ENCODE peak calls at places on chromosome 12, in ten cellular contexts. P is foreskin fibroblast, L is heart left ventricle, M is AG09309, F is cardiac fibroblast, G is GM23338, T is stomach, R is HCT116, I is NB4, X is keratinocyte. K is an unnamed sample.

GRCh38 chr12:79381246-79382208 is 309.2 kb downstream of the PAWR start:
- DNase-seq in P (no peak), L (no peak), M (no peak), F (no peak), G (peak), T (no peak), R (no peak), I (no peak), X (no peak), K (no peak)

GRCh38 chr12:13347241-13348043 is 150.9 kb downstream of the EMP1 start:
- DNase-seq in P (peak), L (no peak), M (peak), F (peak), G (no peak), T (no peak), R (peak), I (peak), X (no peak), K (peak)

GRCh38 chr12:104006929-104007328 is 41.3 kb downstream of the TDG start:
- DNase-seq in P (peak), L (no peak), M (peak), F (peak), G (no peak), T (no peak), R (no peak), I (no peak), X (peak), K (peak)

GRCh38 chr12:39467432-39467870 is 24.5 kb upstream of the KIF21A start:
- DNase-seq in P (no peak), L (no peak), M (no peak), F (peak), G (no peak), T (no peak), R (no peak), I (no peak), X (no peak), K (no peak)

GRCh38 chr12:105013892-105014291 is 27.8 kb downstream of the NOPCHAP1 start:
- DNase-seq in P (no peak), L (no peak), M (no peak), F (no peak), G (no peak), T (no peak), R (no peak), I (peak), X (no peak), K (peak)

GRCh38 chr12:113116875-113117274 is 18.7 kb downstream of the RASAL1 start:
- DNase-seq in P (no peak), L (no peak), M (no peak), F (no peak), G (no peak), T (no peak), R (no peak), I (no peak), X (no peak), K (no peak)

GRCh38 chr12:28974166-28974565 is 174.9 kb upstream of the FAR2 start:
- DNase-seq in P (no peak), L (no peak), M (no peak), F (peak), G (no peak), T (no peak), R (no peak), I (no peak), X (no peak), K (no peak)

GRCh38 chr12:98417303-98417702 is 98.1 kb upstream of the TMPO start:
- DNase-seq in P (no peak), L (no peak), M (no peak), F (peak), G (no peak), T (no peak), R (no peak), I (peak), X (no peak), K (no peak)

GRCh38 chr12:131690320-131690719 is 20.6 kb upstream of the SFSWAP start:
- DNase-seq in P (no peak), L (no peak), M (no peak), F (no peak), G (no peak), T (peak), R (no peak), I (no peak), X (no peak), K (no peak)

GRCh38 chr12:120925740-120926563 is 21.8 kb upstream of the SPPL3 start:
- DNase-seq in P (no peak), L (no peak), M (no peak), F (no peak), G (peak), T (no peak), R (peak), I (no peak), X (peak), K (no peak)

GRCh38 chr12:55842681-55843429 is at the start of gene MMP19:
- DNase-seq in P (peak), L (no peak), M (peak), F (peak), G (peak), T (no peak), R (no peak), I (peak), X (no peak), K (no peak)

GRCh38 chr12:114311966-114312365 is 94.0 kb downstream of the TBX5 start:
- DNase-seq in P (peak), L (no peak), M (peak), F (peak), G (no peak), T (no peak), R (no peak), I (no peak), X (no peak), K (no peak)

GRCh38 chr12:81942588-81942987 is 183.4 kb upstream of the PPFIA2 start:
- DNase-seq in P (no peak), L (no peak), M (no peak), F (no peak), G (no peak), T (no peak), R (no peak), I (peak), X (no peak), K (no peak)

GRCh38 chr12:2640709-2641108 is 154.1 kb upstream of the FKBP4 start:
- DNase-seq in P (peak), L (peak), M (peak), F (peak), G (no peak), T (peak), R (peak), I (peak), X (peak), K (peak)

GRCh38 chr12:53217049-53217929 is 10.2 kb upstream of the ITGB7 start:
- DNase-seq in P (peak), L (no peak), M (no peak), F (peak), G (peak), T (peak), R (no peak), I (peak), X (no peak), K (no peak)

GRCh38 chr12:132824053-132824452 is 4.6 kb downstream of the GOLGA3 start:
- DNase-seq in P (no peak), L (no peak), M (no peak), F (peak), G (no peak), T (no peak), R (no peak), I (peak), X (no peak), K (no peak)

GRCh38 chr12:12046401-12046800 is 24.3 kb upstream of the BCL2L14 start:
- DNase-seq in P (no peak), L (no peak), M (no peak), F (no peak), G (no peak), T (no peak), R (no peak), I (no peak), X (peak), K (no peak)

GRCh38 chr12:49974231-49974675 is 1.5 kb downstream of the AQP6 start:
- DNase-seq in P (peak), L (peak), M (no peak), F (peak), G (peak), T (peak), R (no peak), I (peak), X (no peak), K (no peak)
- TF ChIP-seq CTCF in P (peak), L (peak), M (peak), F (peak), G (peak), T (no peak), R (peak), I (peak), X (no peak), K (peak)

GRCh38 chr12:19288603-19289244 is 150.6 kb upstream of the AEBP2 start:
- DNase-seq in P (no peak), L (no peak), M (no peak), F (peak), G (peak), T (no peak), R (peak), I (peak), X (no peak), K (no peak)
- TF ChIP-seq CTCF in P (peak), L (peak), M (peak), F (peak), G (peak), T (no peak), R (peak), I (peak), X (no peak), K (peak)

GRCh38 chr12:54360717-54361456 is 3.4 kb downstream of the GPR84 start:
- DNase-seq in P (peak), L (peak), M (no peak), F (peak), G (peak), T (peak), R (peak), I (peak), X (no peak), K (peak)
- TF ChIP-seq CTCF in P (peak), L (peak), M (peak), F (peak), G (peak), T (no peak), R (peak), I (peak), X (peak), K (peak)

GRCh38 chr12:90163975-90164374 is 455.3 kb upstream of the ATP2B1 start:
- DNase-seq in P (no peak), L (no peak), M (no peak), F (peak), G (peak), T (no peak), R (no peak), I (peak), X (no peak), K (no peak)
- TF ChIP-seq CTCF in P (no peak), L (no peak), M (no peak), F (no peak), G (peak), T (no peak), R (peak), I (peak), X (peak), K (no peak)

DNA sequence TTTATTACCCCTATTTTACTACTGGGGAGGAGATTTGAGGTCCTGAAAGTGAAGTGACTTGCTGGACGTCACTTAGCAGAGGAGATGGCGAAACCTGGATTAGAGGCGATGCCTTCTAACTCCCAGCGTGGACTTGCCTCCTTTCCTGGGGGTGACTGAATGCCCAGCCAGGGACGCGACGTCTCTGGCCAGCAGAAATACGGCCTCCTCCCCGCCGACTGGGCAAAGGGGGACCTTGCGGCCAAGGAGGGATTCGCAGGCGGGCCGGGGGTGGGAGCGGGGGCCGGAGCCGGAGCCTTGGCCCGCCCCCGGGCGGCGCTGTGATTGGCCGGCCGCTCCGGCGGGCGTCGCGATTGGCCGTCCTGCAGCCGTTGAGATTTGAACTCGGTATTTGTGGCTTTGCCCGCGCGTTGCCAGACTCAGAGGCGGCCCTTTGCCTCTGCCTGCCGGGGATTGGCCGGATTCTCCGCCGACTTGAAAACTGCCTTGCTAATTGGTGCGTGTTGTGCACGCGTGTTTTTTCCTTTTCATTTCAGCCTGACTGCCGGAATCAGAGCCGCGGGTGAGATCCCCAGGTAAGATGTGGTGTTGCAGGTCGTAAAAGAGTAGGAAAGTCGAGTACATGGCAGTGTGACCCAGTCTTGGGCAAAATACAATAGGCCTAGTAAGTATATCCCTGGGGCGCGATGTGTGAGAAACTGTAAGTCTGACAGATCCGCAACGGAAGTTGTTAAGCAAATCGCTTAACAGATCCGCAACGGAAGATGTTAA is at the start of gene NCAPD2:
- DNase-seq in P (peak), L (peak), M (peak), F (peak), G (peak), T (peak), R (peak), I (peak), X (no peak), K (peak)
- TF ChIP-seq CTCF in P (peak), L (peak), M (no peak), F (peak), G (no peak), T (no peak), R (no peak), I (no peak), X (no peak), K (peak)

GRCh38 chr12:33427071-33427470 is 12.5 kb downstream of the SYT10 start:
- DNase-seq in P (no peak), L (no peak), M (no peak), F (peak), G (peak), T (no peak), R (no peak), I (peak), X (no peak), K (no peak)
- TF ChIP-seq CTCF in P (no peak), L (no peak), M (no peak), F (peak), G (peak), T (no peak), R (no peak), I (peak), X (peak), K (no peak)

DNA sequence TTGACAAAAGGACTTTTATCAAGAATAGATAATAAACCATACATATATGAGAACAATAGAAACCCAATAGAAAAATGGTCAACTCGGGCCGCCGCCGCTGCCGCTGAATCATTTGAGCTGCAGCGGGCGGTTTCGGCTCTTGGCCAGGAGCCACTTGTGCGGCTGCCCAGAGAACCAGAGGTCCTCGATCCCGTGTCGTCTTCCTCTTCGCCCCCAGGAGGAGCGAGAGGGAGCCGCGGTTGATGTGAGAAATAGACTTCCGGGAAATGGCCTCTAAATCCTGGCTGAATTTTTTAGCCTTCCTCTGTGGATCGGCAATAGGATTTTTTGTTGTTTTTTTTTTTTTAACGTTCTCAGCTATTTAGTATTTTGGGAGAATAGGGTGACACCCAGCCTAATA is 44.8 kb downstream of the CPSF6 start:
- DNase-seq in P (peak), L (peak), M (no peak), F (peak), G (peak), T (peak), R (peak), I (peak), X (no peak), K (peak)
- TF ChIP-seq CTCF in P (no peak), L (no peak), M (peak), F (no peak), G (peak), T (no peak), R (no peak), I (peak), X (no peak), K (peak)

GRCh38 chr12:71183846-71184245 is 26.0 kb upstream of the TSPAN8 start:
- DNase-seq in P (no peak), L (no peak), M (no peak), F (peak), G (no peak), T (no peak), R (no peak), I (no peak), X (no peak), K (no peak)

GRCh38 chr12:71174825-71175224 is 17.0 kb upstream of the TSPAN8 start:
- DNase-seq in P (no peak), L (no peak), M (no peak), F (no peak), G (no peak), T (no peak), R (no peak), I (no peak), X (no peak), K (no peak)

GRCh38 chr12:71183018-71183417 is 25.2 kb upstream of the TSPAN8 start:
- DNase-seq in P (peak), L (no peak), M (no peak), F (peak), G (no peak), T (no peak), R (peak), I (no peak), X (no peak), K (peak)

GRCh38 chr12:71174146-71174545 is 16.3 kb upstream of the TSPAN8 start:
- DNase-seq in P (no peak), L (no peak), M (no peak), F (no peak), G (no peak), T (no peak), R (no peak), I (no peak), X (no peak), K (no peak)

DNA sequence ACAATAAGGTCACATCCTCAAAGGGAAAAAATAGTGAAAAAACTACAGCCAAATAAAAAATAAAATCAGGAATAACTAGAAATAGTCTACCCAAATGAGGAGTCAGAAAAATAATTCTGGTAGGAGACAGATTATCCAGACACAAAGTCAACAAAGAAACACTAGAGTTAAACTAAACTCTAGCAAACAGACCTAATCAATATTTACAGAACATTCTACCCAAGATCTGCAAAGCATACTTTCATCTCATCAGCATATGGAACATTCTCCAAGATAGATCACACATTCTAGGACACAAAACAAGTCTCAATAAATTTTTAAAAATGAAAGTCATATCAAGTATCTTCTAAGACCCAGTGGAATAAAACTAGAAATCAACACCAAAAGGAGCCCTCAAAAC is 20.4 kb upstream of the TSPAN8 start:
- DNase-seq in P (no peak), L (no peak), M (no peak), F (no peak), G (no peak), T (no peak), R (no peak), I (no peak), X (no peak), K (no peak)
- TF ChIP-seq CTCF in P (no peak), L (no peak), M (no peak), F (no peak), G (no peak), T (no peak), R (no peak), I (no peak), X (no peak), K (no peak)

GRCh38 chr12:46451276-46452021 is 78.9 kb upstream of the SLC38A2 start:
- DNase-seq in P (no peak), L (no peak), M (no peak), F (no peak), G (no peak), T (no peak), R (no peak), I (no peak), X (no peak), K (no peak)
- TF ChIP-seq CTCF in P (no peak), L (no peak), M (no peak), F (no peak), G (no peak), T (no peak), R (no peak), I (no peak), X (no peak), K (no peak)

DNA sequence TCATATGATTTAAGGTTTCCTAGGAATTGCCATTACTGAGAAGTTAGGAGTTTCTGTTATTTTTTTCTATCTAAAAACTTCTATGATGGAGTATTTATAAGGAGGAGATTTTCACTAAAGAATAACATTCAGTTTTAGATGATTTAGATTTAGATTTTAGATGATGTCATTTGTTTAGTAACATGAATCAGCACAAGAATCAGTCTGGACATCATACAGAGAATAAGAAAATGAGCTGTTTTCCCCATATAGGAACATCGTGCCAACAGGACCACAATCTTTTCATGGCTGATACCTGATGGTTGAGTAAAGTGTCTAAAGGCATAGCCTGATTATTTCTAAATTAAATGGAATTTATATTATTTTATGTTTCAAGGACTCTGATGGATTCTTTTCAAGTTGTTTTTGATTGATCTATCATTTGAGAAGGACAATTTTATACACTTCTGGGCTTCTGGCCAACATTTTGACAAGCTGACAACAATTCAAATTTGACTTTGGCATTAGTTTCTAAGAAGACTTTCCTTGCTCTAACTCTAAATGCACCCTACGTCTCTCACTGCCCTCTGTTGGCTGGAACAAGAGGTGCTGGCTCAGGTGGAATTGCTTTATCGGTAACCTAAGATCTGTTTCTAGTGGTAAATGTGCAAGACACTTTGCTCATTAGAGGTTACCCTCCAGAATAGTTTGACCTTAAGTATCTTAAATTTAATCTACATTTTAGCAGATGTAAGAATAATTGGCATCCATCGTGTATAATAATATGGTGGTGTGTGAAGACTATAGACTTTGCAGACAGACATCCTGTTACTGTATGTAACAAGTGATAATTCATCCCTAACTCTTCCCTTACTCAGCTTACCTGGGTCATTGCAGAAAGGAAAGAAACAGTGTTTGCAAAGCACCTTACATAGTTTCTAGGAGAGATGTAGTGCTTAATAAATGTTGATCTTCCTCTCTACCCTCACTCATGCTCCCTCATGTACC is 42.8 kb upstream of the CPSF6 start:
- DNase-seq in P (peak), L (no peak), M (no peak), F (peak), G (peak), T (no peak), R (no peak), I (peak), X (no peak), K (no peak)
- TF ChIP-seq CTCF in P (peak), L (no peak), M (peak), F (peak), G (peak), T (no peak), R (peak), I (peak), X (peak), K (peak)

K was measured in kidney epithelial cell.